ENCODE peak calls at places on chromosomes 11 and 22, in nine cellular contexts. One of them, this sample, is unnamed.

GRCh38 chr11:68816917-68817419 is 24.7 kb downstream of the CPT1A start:
- DNase-seq in CMK: no peak
- DNase-seq in fibroblast of gingiva: no peak
- DNase-seq in adrenal gland: no peak
- DNase-seq in heart left ventricle: no peak
- DNase-seq in iris pigment epithelial cell: no peak
- DNase-seq in stimulated activated CD4-positive, alpha-beta T cell treated with anti-CD3 and anti-CD28 coated beads, Interleukin-2, amount 100 ng/mL, for 48 hours: no peak
- DNase-seq in GOT3: no peak
- DNase-seq in activated CD8-positive, alpha-beta memory T cell treated with anti-CD3 and anti-CD28 coated beads, Interleukin-2, amount 10 ng/mL, durations not matched to agents 7 days and 5 days: no peak
- DNase-seq in this sample: no peak

GRCh38 chr11:34052608-34053160 is 1.2 kb downstream of the CAPRIN1 start:
- DNase-seq in GOT3: no peak
- DNase-seq in adrenal gland: peak
- DNase-seq in CMK: no peak
- DNase-seq in fibroblast of gingiva: no peak
- DNase-seq in activated CD8-positive, alpha-beta memory T cell treated with anti-CD3 and anti-CD28 coated beads, Interleukin-2, amount 10 ng/mL, durations not matched to agents 7 days and 5 days: no peak
- DNase-seq in stimulated activated CD4-positive, alpha-beta T cell treated with anti-CD3 and anti-CD28 coated beads, Interleukin-2, amount 100 ng/mL, for 48 hours: peak
- DNase-seq in heart left ventricle: peak
- DNase-seq in iris pigment epithelial cell: peak
- DNase-seq in this sample: peak

GRCh38 chr11:62245271-62245753 is 3.3 kb downstream of the SCGB1D2 start:
- DNase-seq in CMK: no peak
- DNase-seq in stimulated activated CD4-positive, alpha-beta T cell treated with anti-CD3 and anti-CD28 coated beads, Interleukin-2, amount 100 ng/mL, for 48 hours: no peak
- DNase-seq in iris pigment epithelial cell: peak
- DNase-seq in fibroblast of gingiva: peak
- DNase-seq in GOT3: no peak
- DNase-seq in adrenal gland: no peak
- DNase-seq in activated CD8-positive, alpha-beta memory T cell treated with anti-CD3 and anti-CD28 coated beads, Interleukin-2, amount 10 ng/mL, durations not matched to agents 7 days and 5 days: peak
- DNase-seq in heart left ventricle: no peak
- DNase-seq in this sample: peak

GRCh38 chr22:28911777-28912669 is 28.7 kb downstream of the ZNRF3 start:
- DNase-seq in fibroblast of gingiva: peak
- DNase-seq in CMK: no peak
- DNase-seq in heart left ventricle: no peak
- DNase-seq in GOT3: no peak
- DNase-seq in adrenal gland: peak
- DNase-seq in iris pigment epithelial cell: peak
- DNase-seq in activated CD8-positive, alpha-beta memory T cell treated with anti-CD3 and anti-CD28 coated beads, Interleukin-2, amount 10 ng/mL, durations not matched to agents 7 days and 5 days: no peak
- DNase-seq in stimulated activated CD4-positive, alpha-beta T cell treated with anti-CD3 and anti-CD28 coated beads, Interleukin-2, amount 100 ng/mL, for 48 hours: no peak
- DNase-seq in this sample: peak

GRCh38 chr22:20131593-20131855 is at the start of gene ZDHHC8:
- DNase-seq in adrenal gland: no peak
- DNase-seq in activated CD8-positive, alpha-beta memory T cell treated with anti-CD3 and anti-CD28 coated beads, Interleukin-2, amount 10 ng/mL, durations not matched to agents 7 days and 5 days: no peak
- DNase-seq in heart left ventricle: no peak
- DNase-seq in iris pigment epithelial cell: peak
- DNase-seq in fibroblast of gingiva: peak
- DNase-seq in CMK: no peak
- DNase-seq in stimulated activated CD4-positive, alpha-beta T cell treated with anti-CD3 and anti-CD28 coated beads, Interleukin-2, amount 100 ng/mL, for 48 hours: no peak
- DNase-seq in GOT3: no peak
- DNase-seq in this sample: no peak

GRCh38 chr11:5880329-5880728 is at the start of gene OR52E4:
- DNase-seq in GOT3: no peak
- DNase-seq in fibroblast of gingiva: no peak
- DNase-seq in iris pigment epithelial cell: no peak
- DNase-seq in CMK: no peak
- DNase-seq in stimulated activated CD4-positive, alpha-beta T cell treated with anti-CD3 and anti-CD28 coated beads, Interleukin-2, amount 100 ng/mL, for 48 hours: no peak
- DNase-seq in adrenal gland: no peak
- DNase-seq in heart left ventricle: no peak
- DNase-seq in activated CD8-positive, alpha-beta memory T cell treated with anti-CD3 and anti-CD28 coated beads, Interleukin-2, amount 10 ng/mL, durations not matched to agents 7 days and 5 days: no peak
- DNase-seq in this sample: no peak

GRCh38 chr22:20750461-20751184 is 23.3 kb upstream of the SERPIND1 start:
- DNase-seq in adrenal gland: peak
- DNase-seq in stimulated activated CD4-positive, alpha-beta T cell treated with anti-CD3 and anti-CD28 coated beads, Interleukin-2, amount 100 ng/mL, for 48 hours: peak
- DNase-seq in CMK: no peak
- DNase-seq in activated CD8-positive, alpha-beta memory T cell treated with anti-CD3 and anti-CD28 coated beads, Interleukin-2, amount 10 ng/mL, durations not matched to agents 7 days and 5 days: no peak
- DNase-seq in fibroblast of gingiva: peak
- DNase-seq in iris pigment epithelial cell: peak
- DNase-seq in GOT3: no peak
- DNase-seq in heart left ventricle: peak
- DNase-seq in this sample: peak

GRCh38 chr11:98194611-98195010 is 826.1 kb upstream of the CNTN5 start:
- DNase-seq in heart left ventricle: no peak
- DNase-seq in GOT3: no peak
- DNase-seq in activated CD8-positive, alpha-beta memory T cell treated with anti-CD3 and anti-CD28 coated beads, Interleukin-2, amount 10 ng/mL, durations not matched to agents 7 days and 5 days: no peak
- DNase-seq in CMK: no peak
- DNase-seq in iris pigment epithelial cell: peak
- DNase-seq in adrenal gland: no peak
- DNase-seq in stimulated activated CD4-positive, alpha-beta T cell treated with anti-CD3 and anti-CD28 coated beads, Interleukin-2, amount 100 ng/mL, for 48 hours: no peak
- DNase-seq in fibroblast of gingiva: no peak
- DNase-seq in this sample: no peak

GRCh38 chr11:104792861-104793260 is 105.4 kb downstream of the CASP12 start:
- DNase-seq in heart left ventricle: no peak
- DNase-seq in stimulated activated CD4-positive, alpha-beta T cell treated with anti-CD3 and anti-CD28 coated beads, Interleukin-2, amount 100 ng/mL, for 48 hours: no peak
- DNase-seq in fibroblast of gingiva: no peak
- DNase-seq in GOT3: no peak
- DNase-seq in adrenal gland: no peak
- DNase-seq in activated CD8-positive, alpha-beta memory T cell treated with anti-CD3 and anti-CD28 coated beads, Interleukin-2, amount 10 ng/mL, durations not matched to agents 7 days and 5 days: no peak
- DNase-seq in CMK: no peak
- DNase-seq in iris pigment epithelial cell: no peak
- DNase-seq in this sample: no peak

GRCh38 chr11:64059339-64060176 is 23.8 kb downstream of the FLRT1 start:
- DNase-seq in adrenal gland: no peak
- DNase-seq in fibroblast of gingiva: no peak
- DNase-seq in stimulated activated CD4-positive, alpha-beta T cell treated with anti-CD3 and anti-CD28 coated beads, Interleukin-2, amount 100 ng/mL, for 48 hours: no peak
- DNase-seq in activated CD8-positive, alpha-beta memory T cell treated with anti-CD3 and anti-CD28 coated beads, Interleukin-2, amount 10 ng/mL, durations not matched to agents 7 days and 5 days: no peak
- DNase-seq in heart left ventricle: no peak
- DNase-seq in iris pigment epithelial cell: no peak
- DNase-seq in GOT3: no peak
- DNase-seq in CMK: no peak
- DNase-seq in this sample: no peak

GRCh38 chr11:44574620-44575287 is 9.3 kb downstream of the CD82 start:
- DNase-seq in fibroblast of gingiva: peak
- DNase-seq in stimulated activated CD4-positive, alpha-beta T cell treated with anti-CD3 and anti-CD28 coated beads, Interleukin-2, amount 100 ng/mL, for 48 hours: no peak
- DNase-seq in CMK: no peak
- DNase-seq in activated CD8-positive, alpha-beta memory T cell treated with anti-CD3 and anti-CD28 coated beads, Interleukin-2, amount 10 ng/mL, durations not matched to agents 7 days and 5 days: peak
- DNase-seq in GOT3: no peak
- DNase-seq in iris pigment epithelial cell: peak
- DNase-seq in heart left ventricle: no peak
- DNase-seq in adrenal gland: no peak
- DNase-seq in this sample: peak

GRCh38 chr11:77046060-77046501 is 11.9 kb downstream of the B3GNT6 start:
- DNase-seq in adrenal gland: peak
- DNase-seq in CMK: no peak
- DNase-seq in fibroblast of gingiva: no peak
- DNase-seq in iris pigment epithelial cell: peak
- DNase-seq in heart left ventricle: no peak
- DNase-seq in GOT3: no peak
- DNase-seq in stimulated activated CD4-positive, alpha-beta T cell treated with anti-CD3 and anti-CD28 coated beads, Interleukin-2, amount 100 ng/mL, for 48 hours: peak
- DNase-seq in activated CD8-positive, alpha-beta memory T cell treated with anti-CD3 and anti-CD28 coated beads, Interleukin-2, amount 10 ng/mL, durations not matched to agents 7 days and 5 days: peak
- DNase-seq in this sample: no peak

GRCh38 chr11:30206249-30206996 is 24.4 kb upstream of the FSHB start:
- DNase-seq in GOT3: no peak
- DNase-seq in heart left ventricle: no peak
- DNase-seq in stimulated activated CD4-positive, alpha-beta T cell treated with anti-CD3 and anti-CD28 coated beads, Interleukin-2, amount 100 ng/mL, for 48 hours: no peak
- DNase-seq in adrenal gland: no peak
- DNase-seq in activated CD8-positive, alpha-beta memory T cell treated with anti-CD3 and anti-CD28 coated beads, Interleukin-2, amount 10 ng/mL, durations not matched to agents 7 days and 5 days: no peak
- DNase-seq in fibroblast of gingiva: no peak
- DNase-seq in iris pigment epithelial cell: no peak
- DNase-seq in CMK: no peak
- DNase-seq in this sample: no peak

GRCh38 chr22:44242946-44243724 is 62.4 kb downstream of the PARVG start:
- DNase-seq in CMK: no peak
- DNase-seq in GOT3: no peak
- DNase-seq in heart left ventricle: no peak
- DNase-seq in stimulated activated CD4-positive, alpha-beta T cell treated with anti-CD3 and anti-CD28 coated beads, Interleukin-2, amount 100 ng/mL, for 48 hours: no peak
- DNase-seq in activated CD8-positive, alpha-beta memory T cell treated with anti-CD3 and anti-CD28 coated beads, Interleukin-2, amount 10 ng/mL, durations not matched to agents 7 days and 5 days: peak
- DNase-seq in iris pigment epithelial cell: no peak
- DNase-seq in adrenal gland: peak
- DNase-seq in fibroblast of gingiva: no peak
- DNase-seq in this sample: peak

GRCh38 chr11:33594188-33594587 is 106.4 kb downstream of the C11orf91 start:
- DNase-seq in GOT3: no peak
- DNase-seq in iris pigment epithelial cell: no peak
- DNase-seq in stimulated activated CD4-positive, alpha-beta T cell treated with anti-CD3 and anti-CD28 coated beads, Interleukin-2, amount 100 ng/mL, for 48 hours: no peak
- DNase-seq in CMK: no peak
- DNase-seq in heart left ventricle: no peak
- DNase-seq in fibroblast of gingiva: no peak
- DNase-seq in activated CD8-positive, alpha-beta memory T cell treated with anti-CD3 and anti-CD28 coated beads, Interleukin-2, amount 10 ng/mL, durations not matched to agents 7 days and 5 days: no peak
- DNase-seq in adrenal gland: no peak
- DNase-seq in this sample: no peak

GRCh38 chr11:124745835-124746620 is 6.0 kb downstream of the VSIG2 start:
- DNase-seq in GOT3: no peak
- DNase-seq in heart left ventricle: no peak
- DNase-seq in CMK: no peak
- DNase-seq in iris pigment epithelial cell: no peak
- DNase-seq in fibroblast of gingiva: no peak
- DNase-seq in adrenal gland: no peak
- DNase-seq in activated CD8-positive, alpha-beta memory T cell treated with anti-CD3 and anti-CD28 coated beads, Interleukin-2, amount 10 ng/mL, durations not matched to agents 7 days and 5 days: peak
- DNase-seq in stimulated activated CD4-positive, alpha-beta T cell treated with anti-CD3 and anti-CD28 coated beads, Interleukin-2, amount 100 ng/mL, for 48 hours: no peak
- DNase-seq in this sample: no peak

GRCh38 chr22:23315341-23315917 is 135.1 kb downstream of the BCR start:
- DNase-seq in CMK: peak
- DNase-seq in adrenal gland: peak
- DNase-seq in heart left ventricle: peak
- DNase-seq in stimulated activated CD4-positive, alpha-beta T cell treated with anti-CD3 and anti-CD28 coated beads, Interleukin-2, amount 100 ng/mL, for 48 hours: peak
- DNase-seq in activated CD8-positive, alpha-beta memory T cell treated with anti-CD3 and anti-CD28 coated beads, Interleukin-2, amount 10 ng/mL, durations not matched to agents 7 days and 5 days: peak
- DNase-seq in fibroblast of gingiva: peak
- DNase-seq in iris pigment epithelial cell: peak
- DNase-seq in GOT3: no peak
- DNase-seq in this sample: peak

GRCh38 chr11:76744186-76745058 is 38.7 kb upstream of the TSKU start:
- DNase-seq in fibroblast of gingiva: peak
- DNase-seq in GOT3: no peak
- DNase-seq in activated CD8-positive, alpha-beta memory T cell treated with anti-CD3 and anti-CD28 coated beads, Interleukin-2, amount 10 ng/mL, durations not matched to agents 7 days and 5 days: no peak
- DNase-seq in iris pigment epithelial cell: peak
- DNase-seq in adrenal gland: peak
- DNase-seq in heart left ventricle: no peak
- DNase-seq in CMK: no peak
- DNase-seq in stimulated activated CD4-positive, alpha-beta T cell treated with anti-CD3 and anti-CD28 coated beads, Interleukin-2, amount 100 ng/mL, for 48 hours: no peak
- DNase-seq in this sample: no peak

GRCh38 chr11:76320929-76321328 is 60.0 kb downstream of the THAP12 start:
- DNase-seq in heart left ventricle: no peak
- DNase-seq in fibroblast of gingiva: no peak
- DNase-seq in CMK: no peak
- DNase-seq in GOT3: no peak
- DNase-seq in adrenal gland: no peak
- DNase-seq in activated CD8-positive, alpha-beta memory T cell treated with anti-CD3 and anti-CD28 coated beads, Interleukin-2, amount 10 ng/mL, durations not matched to agents 7 days and 5 days: no peak
- DNase-seq in iris pigment epithelial cell: no peak
- DNase-seq in stimulated activated CD4-positive, alpha-beta T cell treated with anti-CD3 and anti-CD28 coated beads, Interleukin-2, amount 100 ng/mL, for 48 hours: no peak
- DNase-seq in this sample: no peak

GRCh38 chr11:36711104-36711825 is 113.2 kb upstream of the RAG2 start:
- DNase-seq in iris pigment epithelial cell: no peak
- DNase-seq in CMK: no peak
- DNase-seq in fibroblast of gingiva: no peak
- DNase-seq in adrenal gland: no peak
- DNase-seq in stimulated activated CD4-positive, alpha-beta T cell treated with anti-CD3 and anti-CD28 coated beads, Interleukin-2, amount 100 ng/mL, for 48 hours: no peak
- DNase-seq in activated CD8-positive, alpha-beta memory T cell treated with anti-CD3 and anti-CD28 coated beads, Interleukin-2, amount 10 ng/mL, durations not matched to agents 7 days and 5 days: no peak
- DNase-seq in GOT3: no peak
- DNase-seq in heart left ventricle: no peak
- DNase-seq in this sample: no peak